ENCODE peak calls at places on chromosome 21, in nine cellular contexts. P is T-cell; O is fibroblast of lung; N is fibroblast of the conjunctiva; S is activated T-cell treated with anti-CD3 and anti-CD28 coated beads, Interleukin-2, amount 50 U/mL, for 1 hour; H is PC-3; X is heart right ventricle; I is hepatic stellate cell; T is OCI-M1. E is an unnamed sample.
A peak's percentile ranks its signal among the peaks of the same experiment; 100 is the strongest.

GRCh38 chr21:43834146-43834905 is 30.7 kb upstream of the AGPAT3 start:
- DNase-seq in P (no peak), O (no peak), N (no peak), S (no peak), H (no peak), X (no peak), I (no peak), T (no peak), E (peak; percentile 80)

GRCh38 chr21:35045539-35046222 is 3.4 kb downstream of the RUNX1 start:
- DNase-seq in P (peak; percentile 57), O (no peak), N (no peak), S (peak; percentile 63), H (no peak), X (no peak), I (no peak), T (no peak), E (no peak)

GRCh38 chr21:16865612-16866011 is 647.2 kb upstream of the CXADR start:
- DNase-seq in P (no peak), O (peak; percentile 44), N (peak; percentile 6), S (no peak), H (no peak), X (no peak), I (no peak), T (no peak), E (no peak)

GRCh38 chr21:33265664-33266049 is 510 bp upstream of the IL10RB start:
- DNase-seq in P (peak; percentile 30), O (no peak), N (no peak), S (no peak), H (peak; percentile 31), X (no peak), I (no peak), T (peak; percentile 96), E (no peak)

GRCh38 chr21:29164330-29164942 is 34.0 kb downstream of the MAP3K7CL start:
- DNase-seq in P (no peak), O (peak; percentile 93), N (peak; percentile 87), S (no peak), H (peak; percentile 86), X (no peak), I (peak; percentile 26), T (peak; percentile 82), E (no peak)

GRCh38 chr21:36699026-36699545 is at the start of gene SIM2:
- DNase-seq in P (no peak), O (no peak), N (no peak), S (no peak), H (peak; percentile 92), X (no peak), I (no peak), T (no peak), E (no peak)

GRCh38 chr21:46097826-46098286 is at the start of gene COL6A2:
- DNase-seq in P (peak; percentile 42), O (peak; percentile 64), N (no peak), S (peak; percentile 69), H (peak; percentile 75), X (peak; percentile 64), I (peak; percentile 89), T (no peak), E (no peak)

GRCh38 chr21:44987301-44987885 is 47.6 kb downstream of the SLX9 start:
- DNase-seq in P (no peak), O (no peak), N (no peak), S (peak; percentile 10), H (no peak), X (no peak), I (no peak), T (no peak), E (no peak)

GRCh38 chr21:17441370-17441769 is 71.5 kb upstream of the CXADR start:
- DNase-seq in P (no peak), O (peak; percentile 68), N (peak; percentile 29), S (no peak), H (peak; percentile 84), X (no peak), I (no peak), T (no peak), E (no peak)